ENCODE peak calls at places on chromosome 13, in nine cellular contexts. E is AG04450; Z is CD4-positive, alpha-beta memory T cell; D is upper lobe of right lung; K is tibial artery; U is RWPE1; O is heart right ventricle; T is coronary artery; P is PC-9. X is an unnamed sample.

GRCh38 chr13:50722437-50723125 is 120.9 kb downstream of the DLEU7 start:
- DNase-seq in K (no peak), Z (no peak), T (no peak), P (no peak), U (peak), O (no peak), E (no peak), D (no peak), X (no peak)

GRCh38 chr13:105979586-105979985 is 555.9 kb downstream of the EFNB2 start:
- DNase-seq in D (no peak), E (no peak), K (no peak), P (no peak), Z (no peak), T (no peak), O (no peak), U (peak), X (no peak)

GRCh38 chr13:26111797-26112196 is 60.0 kb upstream of the SHISA2 start:
- DNase-seq in O (peak), Z (no peak), E (no peak), K (no peak), D (no peak), P (no peak), T (no peak), U (no peak), X (no peak)

GRCh38 chr13:106052200-106052767 is 483.2 kb downstream of the EFNB2 start:
- DNase-seq in Z (no peak), T (no peak), K (no peak), U (no peak), E (peak), O (no peak), P (no peak), D (no peak), X (no peak)

GRCh38 chr13:18993884-18994660 is 187.6 kb downstream of the TUBA3C start:
- DNase-seq in D (no peak), T (no peak), E (no peak), P (no peak), U (no peak), Z (no peak), O (no peak), K (no peak), X (no peak)

GRCh38 chr13:93080587-93080986 is 146.0 kb upstream of the GPC6 start:
- DNase-seq in D (no peak), E (no peak), K (no peak), U (no peak), Z (no peak), T (no peak), P (no peak), O (no peak), X (no peak)

GRCh38 chr13:41962994-41963393 is 2.1 kb upstream of the VWA8 start:
- DNase-seq in K (no peak), Z (no peak), T (no peak), D (no peak), E (no peak), O (no peak), P (no peak), U (peak), X (no peak)

GRCh38 chr13:95426631-95427030 is 125.4 kb upstream of the ABCC4 start:
- DNase-seq in Z (no peak), K (no peak), U (no peak), O (no peak), P (no peak), D (no peak), T (no peak), E (no peak), X (no peak)

GRCh38 chr13:107211073-107211472 is 643.1 kb upstream of the ARGLU1 start:
- DNase-seq in E (peak), K (peak), D (peak), U (peak), Z (peak), T (no peak), O (peak), P (peak), X (peak)

GRCh38 chr13:23578411-23579071 is 8.3 kb downstream of the TNFRSF19 start:
- DNase-seq in E (peak), P (no peak), D (peak), T (peak), U (peak), O (peak), K (peak), Z (peak), X (peak)

GRCh38 chr13:30463820-30464495 is 1.8 kb downstream of the HMGB1 start:
- DNase-seq in U (peak), D (peak), O (peak), E (no peak), P (no peak), Z (peak), K (peak), T (peak), X (no peak)

GRCh38 chr13:41601718-41602445 is 144.5 kb downstream of the RGCC start:
- DNase-seq in U (no peak), P (no peak), D (no peak), E (no peak), T (no peak), Z (no peak), O (no peak), K (no peak), X (no peak)

GRCh38 chr13:32142956-32143375 is 111.4 kb downstream of the FRY start:
- DNase-seq in T (no peak), E (peak), K (no peak), U (no peak), O (no peak), Z (no peak), D (no peak), P (peak), X (no peak)

GRCh38 chr13:79541426-79542049 is 60.6 kb downstream of the NDFIP2 start:
- DNase-seq in T (no peak), P (peak), E (peak), K (no peak), U (peak), O (no peak), D (no peak), Z (peak), X (no peak)

GRCh38 chr13:26719356-26719945 is 41.1 kb downstream of the GPR12 start:
- DNase-seq in U (no peak), E (no peak), D (no peak), P (no peak), K (no peak), O (no peak), Z (no peak), T (peak), X (no peak)

GRCh38 chr13:26961890-26962615 is 201.5 kb upstream of the GPR12 start:
- DNase-seq in U (no peak), Z (no peak), T (no peak), O (no peak), K (no peak), P (no peak), D (peak), E (no peak), X (no peak)

GRCh38 chr13:103140001-103140671 is 73.9 kb upstream of the SLC10A2 start:
- DNase-seq in O (no peak), Z (no peak), D (no peak), P (no peak), E (no peak), K (no peak), T (no peak), U (peak), X (no peak)

GRCh38 chr13:48155850-48156249 is 60.9 kb upstream of the MED4 start:
- DNase-seq in E (no peak), U (peak), O (no peak), D (no peak), K (no peak), P (peak), Z (peak), T (no peak), X (no peak)

GRCh38 chr13:29497137-29497654 is 98.3 kb downstream of the SLC7A1 start:
- DNase-seq in K (no peak), T (no peak), Z (no peak), P (no peak), U (no peak), E (peak), O (peak), D (peak), X (no peak)

GRCh38 chr13:39073983-39074382 is 35.7 kb downstream of the NHLRC3 start:
- DNase-seq in E (no peak), Z (no peak), K (no peak), D (no peak), U (no peak), O (no peak), T (no peak), P (no peak), X (no peak)

GRCh38 chr13:50127017-50127725 is 111.9 kb downstream of the KCNRG start:
- DNase-seq in E (no peak), T (peak), O (peak), D (peak), U (no peak), K (peak), Z (peak), P (no peak), X (no peak)

DNA sequence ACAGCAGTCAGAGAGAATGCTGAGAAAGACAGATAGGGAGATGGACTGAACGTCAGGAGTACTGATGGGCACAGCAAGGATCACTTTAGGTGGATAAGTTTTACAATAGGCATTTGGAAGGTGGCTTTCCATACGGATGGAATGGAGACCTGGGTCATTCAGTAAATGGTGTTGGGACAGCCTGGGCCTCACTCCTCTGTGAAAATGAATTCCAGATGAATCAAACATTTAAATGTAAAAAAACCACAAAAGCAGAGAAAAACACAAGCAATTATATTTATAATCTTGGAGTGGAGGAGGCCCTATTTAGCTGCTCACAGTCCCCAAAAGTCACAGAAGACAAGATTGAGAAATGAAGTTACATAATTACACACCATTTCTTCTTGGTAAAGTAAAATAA is 4.7 kb downstream of the IL17D start:
- DNase-seq in K (no peak), E (no peak), D (no peak), T (no peak), Z (no peak), U (no peak), O (no peak), P (no peak), X (no peak)
- H3K27ac ChIP-seq in K (peak), E (no peak), D (no peak), T (peak), Z (no peak), U (no peak), O (peak), P (no peak), X (no peak)

GRCh38 chr13:113861433-113862030 is 2.3 kb downstream of the GAS6 start:
- DNase-seq in K (no peak), T (peak), U (peak), D (no peak), Z (no peak), O (no peak), E (no peak), P (no peak), X (no peak)
- H3K27ac ChIP-seq in K (peak), T (peak), U (peak), D (peak), Z (no peak), O (peak), E (peak), P (no peak), X (no peak)

GRCh38 chr13:98004107-98004506 is 50.6 kb downstream of the IPO5 start:
- DNase-seq in D (no peak), E (peak), K (no peak), Z (no peak), T (no peak), U (no peak), P (no peak), O (no peak), X (no peak)
- H3K27ac ChIP-seq in D (no peak), E (peak), K (no peak), Z (no peak), T (no peak), U (no peak), P (no peak), O (no peak), X (no peak)

GRCh38 chr13:114261328-114261965 is 20.0 kb upstream of the UPF3A start:
- DNase-seq in P (no peak), U (no peak), E (no peak), T (no peak), K (no peak), Z (no peak), D (no peak), O (no peak), X (no peak)
- H3K27ac ChIP-seq in P (no peak), U (no peak), E (no peak), T (no peak), K (no peak), Z (no peak), D (no peak), O (no peak), X (no peak)

X was measured in substantia nigra.